ENCODE peak calls at places on chromosomes 13 and 19, in ten cellular contexts. Z is Right ventricle myocardium superior; Q is IMR-90; N is stimulated activated CD8-positive, alpha-beta memory T cell treated with anti-CD3 and anti-CD28 coated beads, Interleukin-12 subunit alpha, Interleukin-12 subunit beta, amount 100 ng/mL, for 4 hours; M is KG1; R is GM13976; L is HFF-Myc; C is thyroid gland; X is activated naive CD4-positive, alpha-beta T cell treated with Interleukin-2 at 50 U/mL for 16 hours; I is astrocyte. Y is an unnamed sample.

GRCh38 chr13:113916330-113916815 is 52.5 kb upstream of the GAS6 start:
- DNase-seq in Z (no peak), Q (peak), N (no peak), M (no peak), R (no peak), L (no peak), C (no peak), X (no peak), I (no peak), Y (no peak)

GRCh38 chr13:20882206-20882605 is 20.3 kb downstream of the XPO4 start:
- DNase-seq in Z (no peak), Q (peak), N (no peak), M (no peak), R (no peak), L (peak), C (no peak), X (no peak), I (peak), Y (peak)

GRCh38 chr13:44141213-44141724 is 232.4 kb upstream of the SERP2 start:
- DNase-seq in Z (no peak), Q (no peak), N (no peak), M (no peak), R (no peak), L (no peak), C (peak), X (peak), I (no peak), Y (no peak)

GRCh38 chr19:48353682-48354081 is 10.1 kb downstream of the TMEM143 start:
- DNase-seq in Z (no peak), Q (peak), N (no peak), M (no peak), R (no peak), L (no peak), C (no peak), X (no peak), I (no peak), Y (no peak)

GRCh38 chr19:46753420-46754155 is 7.3 kb upstream of the STRN4 start:
- DNase-seq in Z (peak), Q (no peak), N (no peak), M (no peak), R (peak), L (no peak), C (peak), X (peak), I (no peak), Y (no peak)

GRCh38 chr13:45872574-45872973 is 21.0 kb upstream of the SIAH3 start:
- DNase-seq in Z (no peak), Q (no peak), N (no peak), M (no peak), R (no peak), L (peak), C (no peak), X (no peak), I (no peak), Y (no peak)

GRCh38 chr19:15397236-15397635 is 17.6 kb upstream of the AKAP8 start:
- DNase-seq in Z (no peak), Q (no peak), N (no peak), M (no peak), R (no peak), L (no peak), C (no peak), X (no peak), I (no peak), Y (no peak)

GRCh38 chr19:17920527-17920926 is 12.3 kb upstream of the CCDC124 start:
- DNase-seq in Z (no peak), Q (no peak), N (no peak), M (no peak), R (no peak), L (no peak), C (no peak), X (no peak), I (no peak), Y (no peak)

GRCh38 chr13:107124129-107124718 is 556.3 kb upstream of the ARGLU1 start:
- DNase-seq in Z (no peak), Q (peak), N (no peak), M (no peak), R (no peak), L (no peak), C (no peak), X (no peak), I (no peak), Y (no peak)

GRCh38 chr13:114275309-114275708 is 6.1 kb upstream of the UPF3A start:
- DNase-seq in Z (no peak), Q (no peak), N (no peak), M (no peak), R (no peak), L (no peak), C (no peak), X (no peak), I (no peak), Y (no peak)

GRCh38 chr13:52809310-52809769 is 39.1 kb downstream of the PCDH8 start:
- DNase-seq in Z (peak), Q (peak), N (no peak), M (peak), R (peak), L (peak), C (peak), X (peak), I (peak), Y (peak)

GRCh38 chr13:96532804-96533203 is 442.9 kb downstream of the HS6ST3 start:
- DNase-seq in Z (no peak), Q (no peak), N (no peak), M (no peak), R (no peak), L (no peak), C (no peak), X (no peak), I (no peak), Y (no peak)

GRCh38 chr13:110711778-110712070 is 1.8 kb upstream of the ING1 start:
- DNase-seq in Z (no peak), Q (no peak), N (no peak), M (no peak), R (no peak), L (no peak), C (no peak), X (no peak), I (no peak), Y (peak)

GRCh38 chr13:67036694-67037093 is 193.4 kb downstream of the PCDH9 start:
- DNase-seq in Z (no peak), Q (no peak), N (no peak), M (no peak), R (no peak), L (no peak), C (no peak), X (no peak), I (no peak), Y (no peak)

GRCh38 chr19:41753159-41753558 is 2.2 kb upstream of the CEACAM6 start:
- DNase-seq in Z (peak), Q (no peak), N (peak), M (peak), R (peak), L (no peak), C (peak), X (peak), I (no peak), Y (peak)

GRCh38 chr19:7722231-7722651 is 9.7 kb downstream of the CLEC4G start:
- DNase-seq in Z (no peak), Q (no peak), N (no peak), M (no peak), R (no peak), L (no peak), C (no peak), X (no peak), I (no peak), Y (no peak)

GRCh38 chr13:59047546-59047945 is 1116.2 kb downstream of the DIAPH3 start:
- DNase-seq in Z (no peak), Q (no peak), N (no peak), M (no peak), R (no peak), L (no peak), C (no peak), X (no peak), I (peak), Y (no peak)

GRCh38 chr13:30792257-30793000 is 57.1 kb downstream of the ALOX5AP start:
- DNase-seq in Z (peak), Q (peak), N (no peak), M (no peak), R (no peak), L (peak), C (peak), X (no peak), I (peak), Y (peak)

GRCh38 chr13:48126944-48127814 is 32.3 kb upstream of the MED4 start:
- DNase-seq in Z (peak), Q (peak), N (no peak), M (peak), R (peak), L (peak), C (peak), X (peak), I (peak), Y (peak)

GRCh38 chr13:46386996-46387851 is at the start of gene RUBCNL:
- DNase-seq in Z (peak), Q (no peak), N (no peak), M (no peak), R (peak), L (no peak), C (peak), X (peak), I (no peak), Y (peak)

GRCh38 chr13:91348906-91349435 is 1.5 kb downstream of the MIR17HG start:
- DNase-seq in Z (peak), Q (peak), N (peak), M (peak), R (peak), L (peak), C (peak), X (peak), I (peak), Y (peak)

GRCh38 chr19:3443840-3444694 is 36.3 kb downstream of the SMIM24 start:
- DNase-seq in Z (peak), Q (peak), N (no peak), M (no peak), R (no peak), L (no peak), C (peak), X (no peak), I (no peak), Y (peak)

GRCh38 chr13:110714798-110715394 is 1.4 kb downstream of the ING1 start:
- DNase-seq in Z (peak), Q (peak), N (peak), M (no peak), R (no peak), L (no peak), C (peak), X (peak), I (no peak), Y (peak)

GRCh38 chr13:100128373-100128772 is 39.5 kb downstream of the PCCA start:
- DNase-seq in Z (no peak), Q (peak), N (no peak), M (no peak), R (no peak), L (no peak), C (no peak), X (no peak), I (peak), Y (peak)

Y was measured in brain microvascular endothelial cell.